ENCODE peak calls at places on chromosome X, in ten cellular contexts. J, V, X, Y, Z, A, S, T, M and H are unnamed samples.

GRCh38 chrX:21674430-21675186 is 16.5 kb upstream of the KLHL34 start:
- DNase-seq in S (no peak), T (no peak), M (no peak), Y (no peak), Z (no peak), V (no peak), J (no peak), A (no peak), X (no peak), H (no peak)

GRCh38 chrX:17120816-17121215 is 174.4 kb downstream of the REPS2 start:
- DNase-seq in X (no peak), A (no peak), S (no peak), J (no peak), Z (no peak), Y (no peak), V (no peak), T (no peak), M (no peak), H (no peak)

GRCh38 chrX:106912864-106913263 is 7.3 kb upstream of the CLDN2 start:
- DNase-seq in S (no peak), T (no peak), V (peak), Y (no peak), Z (no peak), J (no peak), X (no peak), A (no peak), M (no peak), H (no peak)

GRCh38 chrX:50812995-50813842 is 775 bp downstream of the SHROOM4 start:
- DNase-seq in Y (peak), T (no peak), Z (peak), V (peak), S (no peak), M (no peak), J (peak), X (peak), A (peak), H (no peak)

GRCh38 chrX:37652053-37652452 is 33.5 kb upstream of the XK start:
- DNase-seq in V (no peak), S (no peak), M (no peak), J (no peak), Y (no peak), Z (no peak), X (no peak), A (no peak), T (no peak), H (no peak)

GRCh38 chrX:69077895-69078455 is 87.3 kb downstream of the PJA1 start:
- DNase-seq in X (no peak), Y (no peak), V (no peak), Z (no peak), M (no peak), A (no peak), T (no peak), J (peak), S (no peak), H (no peak)

GRCh38 chrX:6968231-6968630 is 179.3 kb upstream of the STS start:
- DNase-seq in S (no peak), M (no peak), V (peak), X (no peak), Z (no peak), T (no peak), J (no peak), Y (no peak), A (no peak), H (no peak)

GRCh38 chrX:104921606-104922205 is 298.8 kb downstream of the TEX13A start:
- DNase-seq in T (no peak), M (no peak), V (no peak), J (peak), Y (no peak), X (peak), A (no peak), S (no peak), Z (no peak), H (no peak)

GRCh38 chrX:121579016-121579760 is 531.8 kb downstream of the GLUD2 start:
- DNase-seq in T (peak), M (no peak), J (no peak), Y (no peak), X (no peak), Z (no peak), A (peak), S (no peak), V (peak), H (peak)

GRCh38 chrX:22041931-22042530 is 9.9 kb downstream of the PHEX start:
- DNase-seq in Y (no peak), S (no peak), Z (no peak), A (no peak), M (no peak), V (peak), X (no peak), J (no peak), T (no peak), H (no peak)

GRCh38 chrX:67697452-67697851 is 153.6 kb downstream of the AR start:
- DNase-seq in Z (no peak), S (no peak), J (no peak), T (no peak), Y (no peak), V (no peak), M (no peak), X (no peak), A (no peak), H (no peak)

GRCh38 chrX:51459125-51459524 is 37.3 kb downstream of the NUDT11 start:
- DNase-seq in A (no peak), T (peak), X (no peak), J (no peak), V (peak), S (no peak), Y (no peak), Z (no peak), M (no peak), H (no peak)

DNA sequence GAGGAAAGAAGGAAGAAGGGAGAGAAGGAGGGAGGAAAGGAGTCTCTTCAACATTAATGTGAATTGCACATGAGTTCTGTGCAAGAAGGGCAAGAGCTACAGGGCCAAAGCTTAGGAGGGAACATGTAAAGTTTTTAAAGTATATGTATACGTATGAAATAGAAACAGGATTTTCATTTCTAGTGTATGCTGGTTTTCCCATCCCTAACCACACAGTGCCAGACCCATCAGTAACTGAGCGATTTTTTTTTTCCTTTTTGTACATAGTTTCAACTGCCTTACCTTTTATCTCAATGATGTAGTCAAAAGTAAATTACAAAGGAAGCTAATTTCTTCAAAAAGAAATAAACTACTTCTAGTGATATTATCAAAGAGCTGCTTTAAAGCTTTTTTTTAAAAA is 157.6 kb downstream of the SH3KBP1 start:
- DNase-seq in X (no peak), V (no peak), S (no peak), J (no peak), T (no peak), M (no peak), Y (no peak), A (no peak), Z (no peak), H (no peak)
- H3K4me3 ChIP-seq in X (no peak), V (no peak), S (no peak), J (no peak), T (no peak), M (no peak), Y (no peak), A (no peak), Z (no peak), H (no peak)

DNA sequence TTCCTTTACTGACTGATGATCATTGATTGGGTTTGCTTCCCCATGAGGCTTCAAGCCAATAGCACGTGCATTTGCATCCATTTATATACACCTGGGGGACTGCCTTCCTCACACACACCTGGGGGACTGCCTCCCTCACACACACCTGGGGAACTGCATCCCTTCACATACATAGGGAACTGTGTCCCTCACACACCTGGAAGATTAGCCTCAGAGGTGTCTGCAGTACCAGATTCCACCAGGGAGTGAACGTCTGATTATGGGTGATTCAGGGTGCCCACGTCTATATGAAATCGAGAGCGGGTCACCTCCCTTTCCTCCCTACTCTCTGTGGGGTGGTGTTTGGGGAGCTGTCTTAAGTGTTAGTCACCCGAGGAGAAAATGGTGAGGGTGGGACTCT is 16.9 kb downstream of the CD99 start:
- DNase-seq in X (no peak), M (no peak), T (peak), J (no peak), Y (no peak), V (peak), S (no peak), Z (no peak), A (no peak), H (no peak)
- TF ChIP-seq CTCF in X (no peak), M (no peak), T (peak), J (no peak), Y (no peak), V (no peak), S (no peak), Z (no peak), A (no peak), H (no peak)

GRCh38 chrX:33175201-33175600 is 36.1 kb downstream of the DMD start:
- DNase-seq in J (no peak), Y (no peak), Z (no peak), V (no peak), T (no peak), M (no peak), A (no peak), S (no peak), X (no peak), H (no peak)
- H3K4me3 ChIP-seq in J (no peak), Y (no peak), Z (no peak), V (no peak), T (no peak), M (no peak), A (no peak), S (no peak), X (no peak), H (no peak)

GRCh38 chrX:42818151-42818921 is 40.4 kb upstream of the PPP1R2C start:
- DNase-seq in M (no peak), Y (no peak), V (no peak), S (no peak), T (peak), J (no peak), Z (no peak), X (no peak), A (no peak), H (no peak)
- TF ChIP-seq CTCF in M (no peak), Y (no peak), V (no peak), S (no peak), T (no peak), J (no peak), Z (no peak), X (no peak), A (no peak), H (no peak)

DNA sequence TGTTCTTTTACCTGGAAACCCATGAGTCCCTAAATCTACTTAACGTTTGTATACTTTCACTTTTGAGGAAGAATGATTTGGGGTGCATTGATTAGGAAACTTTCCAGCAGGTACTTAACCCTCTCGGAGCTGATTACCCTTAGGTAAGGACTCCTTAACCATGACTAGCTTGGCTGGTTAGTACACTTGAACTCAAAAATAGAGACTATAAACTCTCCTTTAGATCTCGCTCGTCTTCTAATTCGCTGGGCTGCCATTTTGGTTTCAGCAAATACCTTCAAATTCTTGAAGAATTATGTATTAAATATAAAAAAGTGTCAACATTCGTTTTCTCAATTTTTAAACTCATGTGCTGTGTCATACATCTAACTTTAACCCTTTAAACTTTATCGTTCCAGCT is 2.0 kb downstream of the USP9X start:
- DNase-seq in J (no peak), Y (no peak), M (no peak), T (no peak), A (no peak), Z (no peak), X (no peak), V (no peak), S (no peak), H (no peak)
- H3K4me3 ChIP-seq in J (peak), Y (peak), M (peak), T (peak), A (peak), Z (peak), X (peak), V (peak), S (peak), H (peak)